ENCODE peak calls at places on chromosome 12, in nine cellular contexts. One of them, this sample, is unnamed.

GRCh38 chr12:45105996-45106395 is 55.1 kb upstream of the DBX2 start:
- DNase-seq in GM23248: no peak
- DNase-seq in GM23338: no peak
- DNase-seq in hepatocyte: no peak
- DNase-seq in HCT116: no peak
- DNase-seq in OCI-LY7: no peak
- DNase-seq in MM.1S: no peak
- DNase-seq in neural progenitor cell: no peak
- DNase-seq in SK-N-SH: no peak
- DNase-seq in this sample: no peak

GRCh38 chr12:108117163-108117849 is 11.8 kb upstream of the WSCD2 start:
- DNase-seq in GM23248: no peak
- DNase-seq in GM23338: peak
- DNase-seq in hepatocyte: no peak
- DNase-seq in HCT116: no peak
- DNase-seq in OCI-LY7: no peak
- DNase-seq in MM.1S: no peak
- DNase-seq in neural progenitor cell: no peak
- DNase-seq in SK-N-SH: no peak
- DNase-seq in this sample: no peak

GRCh38 chr12:19872745-19873144 is 433.5 kb downstream of the AEBP2 start:
- DNase-seq in GM23248: no peak
- DNase-seq in GM23338: no peak
- DNase-seq in hepatocyte: no peak
- DNase-seq in HCT116: no peak
- DNase-seq in OCI-LY7: no peak
- DNase-seq in MM.1S: no peak
- DNase-seq in neural progenitor cell: no peak
- DNase-seq in SK-N-SH: no peak
- DNase-seq in this sample: no peak

GRCh38 chr12:96886998-96887677 is 19.9 kb upstream of the NEDD1 start:
- DNase-seq in GM23248: no peak
- DNase-seq in GM23338: peak
- DNase-seq in hepatocyte: peak
- DNase-seq in HCT116: no peak
- DNase-seq in OCI-LY7: no peak
- DNase-seq in MM.1S: no peak
- DNase-seq in neural progenitor cell: no peak
- DNase-seq in SK-N-SH: no peak
- DNase-seq in this sample: no peak

GRCh38 chr12:80187660-80188090 is 88.3 kb downstream of the OTOGL start:
- DNase-seq in GM23248: peak
- DNase-seq in GM23338: no peak
- DNase-seq in hepatocyte: no peak
- DNase-seq in HCT116: no peak
- DNase-seq in OCI-LY7: no peak
- DNase-seq in MM.1S: peak
- DNase-seq in neural progenitor cell: no peak
- DNase-seq in SK-N-SH: no peak
- DNase-seq in this sample: peak

GRCh38 chr12:50314629-50315312 is 31.5 kb upstream of the LIMA1 start:
- DNase-seq in GM23248: peak
- DNase-seq in GM23338: peak
- DNase-seq in hepatocyte: peak
- DNase-seq in HCT116: no peak
- DNase-seq in OCI-LY7: peak
- DNase-seq in MM.1S: no peak
- DNase-seq in neural progenitor cell: peak
- DNase-seq in SK-N-SH: peak
- DNase-seq in this sample: peak

GRCh38 chr12:132788375-132789098 is 26.9 kb upstream of the ANKLE2 start:
- DNase-seq in GM23248: peak
- DNase-seq in GM23338: peak
- DNase-seq in hepatocyte: no peak
- DNase-seq in HCT116: no peak
- DNase-seq in OCI-LY7: no peak
- DNase-seq in MM.1S: no peak
- DNase-seq in neural progenitor cell: no peak
- DNase-seq in SK-N-SH: peak
- DNase-seq in this sample: no peak

GRCh38 chr12:2922329-2922728 is 31.6 kb downstream of the TULP3 start:
- DNase-seq in GM23248: peak
- DNase-seq in GM23338: peak
- DNase-seq in hepatocyte: no peak
- DNase-seq in HCT116: no peak
- DNase-seq in OCI-LY7: no peak
- DNase-seq in MM.1S: no peak
- DNase-seq in neural progenitor cell: no peak
- DNase-seq in SK-N-SH: no peak
- DNase-seq in this sample: no peak

GRCh38 chr12:69880566-69880965 is 55.5 kb downstream of the MYRFL start:
- DNase-seq in GM23248: peak
- DNase-seq in GM23338: peak
- DNase-seq in hepatocyte: no peak
- DNase-seq in HCT116: peak
- DNase-seq in OCI-LY7: peak
- DNase-seq in MM.1S: no peak
- DNase-seq in neural progenitor cell: peak
- DNase-seq in SK-N-SH: no peak
- DNase-seq in this sample: peak

GRCh38 chr12:59699408-59700144 is 103.7 kb downstream of the SLC16A7 start:
- DNase-seq in GM23248: peak
- DNase-seq in GM23338: no peak
- DNase-seq in hepatocyte: peak
- DNase-seq in HCT116: no peak
- DNase-seq in OCI-LY7: no peak
- DNase-seq in MM.1S: no peak
- DNase-seq in neural progenitor cell: no peak
- DNase-seq in SK-N-SH: no peak
- DNase-seq in this sample: no peak

GRCh38 chr12:19979584-19979983 is 388.8 kb upstream of the PDE3A start:
- DNase-seq in GM23248: no peak
- DNase-seq in GM23338: no peak
- DNase-seq in hepatocyte: no peak
- DNase-seq in HCT116: no peak
- DNase-seq in OCI-LY7: no peak
- DNase-seq in MM.1S: no peak
- DNase-seq in neural progenitor cell: no peak
- DNase-seq in SK-N-SH: no peak
- DNase-seq in this sample: no peak

GRCh38 chr12:89951694-89952060 is 243.0 kb upstream of the ATP2B1 start:
- DNase-seq in GM23248: no peak
- DNase-seq in GM23338: no peak
- DNase-seq in hepatocyte: no peak
- DNase-seq in HCT116: no peak
- DNase-seq in OCI-LY7: no peak
- DNase-seq in MM.1S: no peak
- DNase-seq in neural progenitor cell: no peak
- DNase-seq in SK-N-SH: no peak
- DNase-seq in this sample: peak
- H3K27ac ChIP-seq in GM23248: no peak
- H3K27ac ChIP-seq in GM23338: no peak
- H3K27ac ChIP-seq in hepatocyte: peak
- H3K27ac ChIP-seq in HCT116: no peak
- H3K27ac ChIP-seq in OCI-LY7: no peak
- H3K27ac ChIP-seq in MM.1S: no peak
- H3K27ac ChIP-seq in neural progenitor cell: no peak
- H3K27ac ChIP-seq in SK-N-SH: no peak
- H3K27ac ChIP-seq in this sample: peak

GRCh38 chr12:10562306-10562933 is 51.0 kb downstream of the MAGOHB start:
- DNase-seq in GM23248: peak
- DNase-seq in GM23338: peak
- DNase-seq in hepatocyte: peak
- DNase-seq in HCT116: peak
- DNase-seq in OCI-LY7: peak
- DNase-seq in MM.1S: peak
- DNase-seq in neural progenitor cell: peak
- DNase-seq in SK-N-SH: peak
- DNase-seq in this sample: peak

GRCh38 chr12:10557329-10557728 is 51.6 kb downstream of the EIF2S3B start:
- DNase-seq in GM23248: no peak
- DNase-seq in GM23338: no peak
- DNase-seq in hepatocyte: no peak
- DNase-seq in HCT116: no peak
- DNase-seq in OCI-LY7: peak
- DNase-seq in MM.1S: no peak
- DNase-seq in neural progenitor cell: no peak
- DNase-seq in SK-N-SH: no peak
- DNase-seq in this sample: no peak

GRCh38 chr12:10558291-10558690 is 52.6 kb downstream of the EIF2S3B start:
- DNase-seq in GM23248: no peak
- DNase-seq in GM23338: no peak
- DNase-seq in hepatocyte: no peak
- DNase-seq in HCT116: no peak
- DNase-seq in OCI-LY7: peak
- DNase-seq in MM.1S: no peak
- DNase-seq in neural progenitor cell: no peak
- DNase-seq in SK-N-SH: no peak
- DNase-seq in this sample: no peak

GRCh38 chr12:10557766-10558165 is 52.1 kb downstream of the EIF2S3B start:
- DNase-seq in GM23248: no peak
- DNase-seq in GM23338: peak
- DNase-seq in hepatocyte: no peak
- DNase-seq in HCT116: no peak
- DNase-seq in OCI-LY7: peak
- DNase-seq in MM.1S: peak
- DNase-seq in neural progenitor cell: no peak
- DNase-seq in SK-N-SH: no peak
- DNase-seq in this sample: peak

DNA sequence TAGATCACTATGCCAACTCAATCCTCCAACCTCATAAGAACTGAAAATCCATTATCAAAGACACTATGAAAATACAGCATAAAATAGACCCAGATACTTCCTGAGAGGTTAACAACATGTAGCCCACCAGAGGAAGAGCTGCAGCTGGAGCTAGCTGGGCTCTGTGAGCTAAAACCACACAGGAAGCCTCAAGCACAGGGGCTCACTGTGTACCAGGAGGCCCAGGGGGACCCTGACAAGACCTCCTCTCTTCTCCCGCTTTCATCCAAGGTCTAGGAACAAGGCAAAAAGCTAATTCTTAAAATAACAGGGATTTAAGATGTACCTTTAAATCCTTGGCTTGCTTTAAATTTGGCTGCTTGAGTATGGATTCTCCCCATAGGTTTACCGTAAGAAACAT is 53.6 kb downstream of the EIF2S3B start:
- DNase-seq in GM23248: no peak
- DNase-seq in GM23338: no peak
- DNase-seq in hepatocyte: no peak
- DNase-seq in HCT116: no peak
- DNase-seq in OCI-LY7: peak
- DNase-seq in MM.1S: no peak
- DNase-seq in neural progenitor cell: no peak
- DNase-seq in SK-N-SH: no peak
- DNase-seq in this sample: no peak
- H3K4me3 ChIP-seq in GM23248: no peak
- H3K4me3 ChIP-seq in GM23338: no peak
- H3K4me3 ChIP-seq in hepatocyte: no peak
- H3K4me3 ChIP-seq in HCT116: no peak
- H3K4me3 ChIP-seq in OCI-LY7: peak
- H3K4me3 ChIP-seq in MM.1S: no peak
- H3K4me3 ChIP-seq in neural progenitor cell: no peak
- H3K4me3 ChIP-seq in SK-N-SH: no peak
- H3K4me3 ChIP-seq in this sample: no peak

DNA sequence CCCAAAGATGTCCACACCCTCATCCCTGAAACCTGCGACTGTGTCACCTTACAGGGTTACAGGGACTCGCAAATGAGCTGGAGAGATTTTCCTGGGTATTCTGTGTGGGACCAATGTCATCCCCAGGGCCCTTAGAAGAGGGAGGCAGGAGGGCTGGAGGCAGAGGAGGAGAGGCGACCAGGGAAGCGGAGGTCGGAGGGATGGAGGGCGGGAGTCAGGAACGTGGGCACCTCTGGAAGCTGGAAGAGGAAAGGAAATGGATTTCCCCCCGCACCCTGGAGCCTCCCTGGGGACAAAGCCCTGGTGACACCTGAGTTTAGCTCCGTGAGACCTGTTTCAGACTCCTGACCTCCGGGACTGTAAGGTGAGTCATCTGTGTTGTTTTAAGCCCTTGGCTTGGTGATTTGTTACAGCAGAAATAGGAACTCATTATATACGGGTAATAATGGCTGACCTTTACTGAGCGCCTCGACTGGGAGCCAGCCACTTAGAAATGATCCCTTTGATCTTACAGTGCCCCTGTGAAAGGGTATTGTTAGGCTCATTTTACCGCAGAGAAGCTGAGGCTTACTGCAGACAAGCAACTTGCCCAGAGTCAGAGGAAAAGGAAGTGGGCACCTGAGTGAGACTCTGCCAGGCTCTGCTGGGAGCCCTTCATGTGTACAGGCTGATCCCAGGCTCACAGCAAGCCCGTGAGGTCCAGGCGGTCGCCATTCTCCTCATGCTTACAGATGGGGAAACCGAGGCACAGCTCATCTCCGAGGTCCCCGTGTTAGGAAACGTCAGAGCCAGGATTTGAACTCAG is 29.2 kb upstream of the FZD10 start:
- DNase-seq in GM23248: no peak
- DNase-seq in GM23338: no peak
- DNase-seq in hepatocyte: peak
- DNase-seq in HCT116: no peak
- DNase-seq in OCI-LY7: no peak
- DNase-seq in MM.1S: no peak
- DNase-seq in neural progenitor cell: no peak
- DNase-seq in SK-N-SH: no peak
- DNase-seq in this sample: no peak
- TF ChIP-seq EZH2phosphoT487 in GM23248: no peak
- TF ChIP-seq EZH2phosphoT487 in GM23338: no peak
- TF ChIP-seq EZH2phosphoT487 in hepatocyte: no peak
- TF ChIP-seq EZH2phosphoT487 in HCT116: no peak
- TF ChIP-seq EZH2phosphoT487 in OCI-LY7: no peak
- TF ChIP-seq EZH2phosphoT487 in MM.1S: no peak
- TF ChIP-seq EZH2phosphoT487 in neural progenitor cell: no peak
- TF ChIP-seq EZH2phosphoT487 in SK-N-SH: no peak
- TF ChIP-seq EZH2phosphoT487 in this sample: no peak

GRCh38 chr12:113171543-113171942 is 13.7 kb downstream of the DDX54 start:
- DNase-seq in GM23248: no peak
- DNase-seq in GM23338: no peak
- DNase-seq in hepatocyte: no peak
- DNase-seq in HCT116: no peak
- DNase-seq in OCI-LY7: no peak
- DNase-seq in MM.1S: no peak
- DNase-seq in neural progenitor cell: no peak
- DNase-seq in SK-N-SH: no peak
- DNase-seq in this sample: no peak

GRCh38 chr12:113170926-113171325 is 14.4 kb downstream of the DDX54 start:
- DNase-seq in GM23248: no peak
- DNase-seq in GM23338: no peak
- DNase-seq in hepatocyte: no peak
- DNase-seq in HCT116: no peak
- DNase-seq in OCI-LY7: no peak
- DNase-seq in MM.1S: no peak
- DNase-seq in neural progenitor cell: no peak
- DNase-seq in SK-N-SH: no peak
- DNase-seq in this sample: no peak

GRCh38 chr12:113172185-113172584 is 13.1 kb downstream of the DDX54 start:
- DNase-seq in GM23248: no peak
- DNase-seq in GM23338: no peak
- DNase-seq in hepatocyte: no peak
- DNase-seq in HCT116: no peak
- DNase-seq in OCI-LY7: no peak
- DNase-seq in MM.1S: no peak
- DNase-seq in neural progenitor cell: no peak
- DNase-seq in SK-N-SH: no peak
- DNase-seq in this sample: no peak

GRCh38 chr12:113169697-113170096 is 15.6 kb downstream of the DDX54 start:
- DNase-seq in GM23248: no peak
- DNase-seq in GM23338: no peak
- DNase-seq in hepatocyte: no peak
- DNase-seq in HCT116: no peak
- DNase-seq in OCI-LY7: no peak
- DNase-seq in MM.1S: no peak
- DNase-seq in neural progenitor cell: no peak
- DNase-seq in SK-N-SH: no peak
- DNase-seq in this sample: no peak

GRCh38 chr12:113170457-113170856 is 14.8 kb downstream of the DDX54 start:
- DNase-seq in GM23248: no peak
- DNase-seq in GM23338: no peak
- DNase-seq in hepatocyte: no peak
- DNase-seq in HCT116: no peak
- DNase-seq in OCI-LY7: no peak
- DNase-seq in MM.1S: no peak
- DNase-seq in neural progenitor cell: no peak
- DNase-seq in SK-N-SH: no peak
- DNase-seq in this sample: no peak
- H3K27ac ChIP-seq in GM23248: no peak
- H3K27ac ChIP-seq in GM23338: no peak
- H3K27ac ChIP-seq in hepatocyte: no peak
- H3K27ac ChIP-seq in HCT116: no peak
- H3K27ac ChIP-seq in OCI-LY7: peak
- H3K27ac ChIP-seq in MM.1S: no peak
- H3K27ac ChIP-seq in neural progenitor cell: no peak
- H3K27ac ChIP-seq in SK-N-SH: no peak
- H3K27ac ChIP-seq in this sample: no peak

This sample was measured in PC-3.